ENCODE peak calls at places on chromosomes 2 and 18, in four cellular contexts. One of them, this sample, is unnamed.

GRCh38 chr2:241272722-241273551 is 42.5 kb downstream of the HDLBP start:
- DNase-seq in left kidney: peak
- DNase-seq in substantia nigra: peak
- DNase-seq in GM12865: peak
- DNase-seq in this sample: peak

GRCh38 chr2:22817197-22817596 is 567.8 kb upstream of the KLHL29 start:
- DNase-seq in left kidney: no peak
- DNase-seq in substantia nigra: no peak
- DNase-seq in GM12865: no peak
- DNase-seq in this sample: no peak

GRCh38 chr2:33268246-33268831 is 208.1 kb upstream of the RASGRP3 start:
- DNase-seq in left kidney: no peak
- DNase-seq in substantia nigra: no peak
- DNase-seq in GM12865: no peak
- DNase-seq in this sample: no peak

GRCh38 chr2:179938026-179938425 is 69.1 kb downstream of the CWC22 start:
- DNase-seq in left kidney: no peak
- DNase-seq in substantia nigra: no peak
- DNase-seq in GM12865: no peak
- DNase-seq in this sample: no peak

GRCh38 chr2:241412144-241412543 is 56.1 kb downstream of the FARP2 start:
- DNase-seq in left kidney: peak
- DNase-seq in substantia nigra: no peak
- DNase-seq in GM12865: no peak
- DNase-seq in this sample: no peak

GRCh38 chr18:78984941-78985784 is 5.5 kb downstream of the SALL3 start:
- DNase-seq in left kidney: peak
- DNase-seq in substantia nigra: peak
- DNase-seq in GM12865: peak
- DNase-seq in this sample: peak

GRCh38 chr2:46098606-46099005 is 198.6 kb upstream of the EPAS1 start:
- DNase-seq in left kidney: no peak
- DNase-seq in substantia nigra: no peak
- DNase-seq in GM12865: peak
- DNase-seq in this sample: no peak

GRCh38 chr2:98709530-98709929 is 21.4 kb downstream of the MGAT4A start:
- DNase-seq in left kidney: no peak
- DNase-seq in substantia nigra: peak
- DNase-seq in GM12865: no peak
- DNase-seq in this sample: no peak

GRCh38 chr2:230738391-230738811 is 25.8 kb downstream of the CAB39 start:
- DNase-seq in left kidney: no peak
- DNase-seq in substantia nigra: no peak
- DNase-seq in GM12865: no peak
- DNase-seq in this sample: peak

GRCh38 chr18:30971338-30971956 is 71.1 kb downstream of the DSC3 start:
- DNase-seq in left kidney: peak
- DNase-seq in substantia nigra: no peak
- DNase-seq in GM12865: peak
- DNase-seq in this sample: peak

GRCh38 chr2:67135201-67135600 is 261.9 kb upstream of the ETAA1 start:
- DNase-seq in left kidney: peak
- DNase-seq in substantia nigra: no peak
- DNase-seq in GM12865: no peak
- DNase-seq in this sample: no peak

GRCh38 chr2:50535256-50535655 is 496.7 kb downstream of the NRXN1 start:
- DNase-seq in left kidney: no peak
- DNase-seq in substantia nigra: no peak
- DNase-seq in GM12865: no peak
- DNase-seq in this sample: no peak

GRCh38 chr18:23378470-23378764 is 74.7 kb upstream of the RIOK3 start:
- DNase-seq in left kidney: no peak
- DNase-seq in substantia nigra: no peak
- DNase-seq in GM12865: no peak
- DNase-seq in this sample: no peak

This sample was measured in RPMI8226.